ENCODE peak calls at places on chromosomes 13 and 19, in nine cellular contexts. R, C, J, D, N, B, Z, A and S are unnamed samples.

GRCh38 chr13:51363625-51364024 is 24.1 kb downstream of the SERPINE3 start:
- DNase-seq in R (no peak), C (no peak), J (no peak), D (no peak), N (no peak), B (no peak), Z (no peak), A (no peak), S (no peak)

GRCh38 chr19:18520848-18521691 is 800 bp downstream of the ELL start:
- DNase-seq in R (peak; percentile 20), C (peak; percentile 82), J (no peak), D (peak; percentile 33), N (peak; percentile 36), B (no peak), Z (peak; percentile 28), A (no peak), S (no peak)

GRCh38 chr19:42683917-42684513 is 56.3 kb downstream of the PSG3 start:
- DNase-seq in R (peak; percentile 41), C (no peak), J (no peak), D (peak; percentile 14), N (no peak), B (peak; percentile 9), Z (peak; percentile 51), A (no peak), S (no peak)

GRCh38 chr19:13149628-13150186 is 468 bp downstream of the STX10 start:
- DNase-seq in R (peak; percentile 38), C (peak; percentile 86), J (no peak), D (peak; percentile 53), N (peak; percentile 39), B (no peak), Z (peak; percentile 48), A (no peak), S (no peak)

GRCh38 chr13:35699181-35699580 is 222.7 kb upstream of the MAB21L1 start:
- DNase-seq in R (no peak), C (no peak), J (no peak), D (no peak), N (no peak), B (no peak), Z (no peak), A (no peak), S (no peak)

GRCh38 chr19:38401148-38401547 is 1.7 kb upstream of the FAM98C start:
- DNase-seq in R (peak; percentile 32), C (no peak), J (no peak), D (no peak), N (no peak), B (peak; percentile 20), Z (no peak), A (no peak), S (no peak)

GRCh38 chr13:101267656-101268055 is 148.7 kb downstream of the NALCN start:
- DNase-seq in R (peak; percentile 48), C (no peak), J (no peak), D (no peak), N (no peak), B (peak; percentile 99), Z (no peak), A (no peak), S (no peak)

GRCh38 chr13:42720116-42720857 is 61.1 kb upstream of the FAM216B start:
- DNase-seq in R (peak; percentile 98), C (no peak), J (peak; percentile 31), D (peak; percentile 30), N (no peak), B (peak; percentile 68), Z (peak; percentile 97), A (no peak), S (no peak)

GRCh38 chr19:35055715-35056179 is 14.2 kb downstream of the HPN start:
- DNase-seq in R (peak; percentile 24), C (no peak), J (no peak), D (no peak), N (no peak), B (no peak), Z (peak; percentile 34), A (no peak), S (no peak)

GRCh38 chr19:54521022-54521859 is 18.6 kb downstream of the LAIR2 start:
- DNase-seq in R (no peak), C (no peak), J (peak; percentile 22), D (no peak), N (no peak), B (peak; percentile 34), Z (no peak), A (no peak), S (no peak)

GRCh38 chr13:111639994-111640393 is 319.6 kb downstream of the TEX29 start:
- DNase-seq in R (no peak), C (no peak), J (peak; percentile 33), D (no peak), N (no peak), B (no peak), Z (no peak), A (no peak), S (no peak)

GRCh38 chr13:114110091-114110829 is 22.2 kb downstream of the RASA3 start:
- DNase-seq in R (no peak), C (peak; percentile 77), J (peak; percentile 30), D (peak; percentile 75), N (peak; percentile 60), B (peak; percentile 54), Z (no peak), A (peak; percentile 16), S (no peak)

GRCh38 chr19:12786950-12787349 is 4.3 kb upstream of the JUNB start:
- DNase-seq in R (no peak), C (no peak), J (no peak), D (no peak), N (no peak), B (no peak), Z (no peak), A (no peak), S (no peak)